ENCODE peak calls at places on chromosomes 4 and X, in six cellular contexts. One of them, this sample, is unnamed. For H3K36me3, the result is how much of the 10 kb centered on the place peaks cover.

GRCh38 chr4:99710681-99711345 is 53.2 kb upstream of the C4orf54 start:
- DNase-seq in A673: no peak
- DNase-seq in cardiac muscle cell: no peak
- DNase-seq in ascending aorta: no peak
- DNase-seq in heart right ventricle: no peak
- DNase-seq in adrenal gland: no peak
- DNase-seq in this sample: no peak

GRCh38 chr4:32735856-32736590 is 2015.9 kb downstream of the PCDH7 start:
- DNase-seq in heart right ventricle: no peak
- DNase-seq in cardiac muscle cell: no peak
- DNase-seq in ascending aorta: no peak
- DNase-seq in A673: no peak
- DNase-seq in adrenal gland: no peak
- DNase-seq in this sample: no peak

GRCh38 chr4:83083925-83084475 is 30.5 kb downstream of the PLAC8 start:
- DNase-seq in cardiac muscle cell: peak
- DNase-seq in A673: no peak
- DNase-seq in adrenal gland: no peak
- DNase-seq in ascending aorta: no peak
- DNase-seq in heart right ventricle: no peak
- DNase-seq in this sample: no peak

GRCh38 chr4:11367371-11367770 is 61.3 kb downstream of the HS3ST1 start:
- DNase-seq in ascending aorta: no peak
- DNase-seq in cardiac muscle cell: peak
- DNase-seq in heart right ventricle: peak
- DNase-seq in adrenal gland: peak
- DNase-seq in A673: no peak
- DNase-seq in this sample: peak

GRCh38 chr4:166657261-166657660 is 577.0 kb downstream of the SPOCK3 start:
- DNase-seq in A673: peak
- DNase-seq in heart right ventricle: no peak
- DNase-seq in ascending aorta: no peak
- DNase-seq in cardiac muscle cell: peak
- DNase-seq in adrenal gland: no peak
- DNase-seq in this sample: peak

GRCh38 chr4:152850377-152850776 is 70.6 kb downstream of the ARFIP1 start:
- DNase-seq in adrenal gland: peak
- DNase-seq in cardiac muscle cell: peak
- DNase-seq in A673: no peak
- DNase-seq in heart right ventricle: peak
- DNase-seq in ascending aorta: no peak
- DNase-seq in this sample: peak

GRCh38 chr4:119835511-119835910 is 206.9 kb upstream of the PDE5A start:
- DNase-seq in heart right ventricle: no peak
- DNase-seq in ascending aorta: no peak
- DNase-seq in cardiac muscle cell: no peak
- DNase-seq in A673: no peak
- DNase-seq in adrenal gland: no peak
- DNase-seq in this sample: no peak

GRCh38 chrX:39857780-39858179 is 240.0 kb downstream of the BCOR start:
- DNase-seq in A673: no peak
- DNase-seq in ascending aorta: no peak
- DNase-seq in cardiac muscle cell: no peak
- DNase-seq in heart right ventricle: no peak
- DNase-seq in adrenal gland: no peak
- DNase-seq in this sample: no peak

GRCh38 chrX:110941906-110942305 is 146.3 kb upstream of the CHRDL1 start:
- DNase-seq in A673: no peak
- DNase-seq in heart right ventricle: no peak
- DNase-seq in ascending aorta: no peak
- DNase-seq in cardiac muscle cell: no peak
- DNase-seq in adrenal gland: no peak
- DNase-seq in this sample: no peak

GRCh38 chr4:113394730-113395530 is 345.5 kb downstream of the ANK2 start:
- DNase-seq in A673: peak
- DNase-seq in adrenal gland: peak
- DNase-seq in cardiac muscle cell: peak
- DNase-seq in heart right ventricle: peak
- DNase-seq in ascending aorta: no peak
- DNase-seq in this sample: peak

GRCh38 chr4:151409470-151410313 is 716 bp downstream of the FHIP1A start:
- DNase-seq in cardiac muscle cell: peak
- DNase-seq in heart right ventricle: peak
- DNase-seq in ascending aorta: no peak
- DNase-seq in adrenal gland: peak
- DNase-seq in A673: no peak
- DNase-seq in this sample: no peak

GRCh38 chrX:110097920-110098319 is 95.0 kb downstream of the TMEM164 start:
- DNase-seq in heart right ventricle: no peak
- DNase-seq in adrenal gland: no peak
- DNase-seq in cardiac muscle cell: no peak
- DNase-seq in A673: no peak
- DNase-seq in ascending aorta: no peak
- DNase-seq in this sample: no peak

GRCh38 chr4:19224820-19225219 is 1026.9 kb upstream of the SLIT2 start:
- DNase-seq in adrenal gland: no peak
- DNase-seq in A673: peak
- DNase-seq in heart right ventricle: no peak
- DNase-seq in ascending aorta: no peak
- DNase-seq in cardiac muscle cell: peak
- DNase-seq in this sample: no peak

GRCh38 chr4:17173300-17173699 is 274.9 kb upstream of the LDB2 start:
- DNase-seq in ascending aorta: no peak
- DNase-seq in adrenal gland: no peak
- DNase-seq in A673: peak
- DNase-seq in cardiac muscle cell: no peak
- DNase-seq in heart right ventricle: no peak
- DNase-seq in this sample: no peak

GRCh38 chr4:86181585-86181984 is 178.3 kb downstream of the MAPK10 start:
- DNase-seq in cardiac muscle cell: peak
- DNase-seq in ascending aorta: no peak
- DNase-seq in A673: no peak
- DNase-seq in heart right ventricle: no peak
- DNase-seq in adrenal gland: no peak
- DNase-seq in this sample: peak

GRCh38 chr4:146029147-146029546 is 90.5 kb upstream of the ZNF827 start:
- DNase-seq in A673: no peak
- DNase-seq in ascending aorta: no peak
- DNase-seq in cardiac muscle cell: no peak
- DNase-seq in heart right ventricle: no peak
- DNase-seq in adrenal gland: no peak
- DNase-seq in this sample: no peak

GRCh38 chr4:169208090-169208455 is 62.7 kb downstream of the SH3RF1 start:
- DNase-seq in ascending aorta: no peak
- DNase-seq in heart right ventricle: no peak
- DNase-seq in adrenal gland: no peak
- DNase-seq in cardiac muscle cell: peak
- DNase-seq in A673: no peak
- DNase-seq in this sample: no peak

GRCh38 chrX:33161829-33162228 is 49.5 kb downstream of the DMD start:
- DNase-seq in A673: no peak
- DNase-seq in cardiac muscle cell: no peak
- DNase-seq in adrenal gland: no peak
- DNase-seq in ascending aorta: no peak
- DNase-seq in heart right ventricle: no peak
- DNase-seq in this sample: no peak

GRCh38 chr4:184899261-184900134 is 73.7 kb upstream of the ACSL1 start:
- DNase-seq in ascending aorta: no peak
- DNase-seq in heart right ventricle: no peak
- DNase-seq in cardiac muscle cell: peak
- DNase-seq in adrenal gland: no peak
- DNase-seq in A673: no peak
- DNase-seq in this sample: no peak

GRCh38 chr4:10098770-10099139 is 17.8 kb downstream of the WDR1 start:
- DNase-seq in A673: no peak
- DNase-seq in heart right ventricle: no peak
- DNase-seq in adrenal gland: peak
- DNase-seq in ascending aorta: no peak
- DNase-seq in cardiac muscle cell: peak
- DNase-seq in this sample: peak

GRCh38 chr4:152935661-152936445 is at the start of gene FHDC1:
- DNase-seq in heart right ventricle: no peak
- DNase-seq in A673: no peak
- DNase-seq in adrenal gland: no peak
- DNase-seq in ascending aorta: no peak
- DNase-seq in cardiac muscle cell: no peak
- DNase-seq in this sample: no peak

GRCh38 chr4:96093057-96093456 is 253.2 kb downstream of the PDHA2 start:
- DNase-seq in adrenal gland: no peak
- DNase-seq in heart right ventricle: no peak
- DNase-seq in A673: no peak
- DNase-seq in ascending aorta: no peak
- DNase-seq in cardiac muscle cell: no peak
- DNase-seq in this sample: no peak

GRCh38 chr4:154973636-154974035 is 192.6 kb downstream of the RBM46 start:
- DNase-seq in cardiac muscle cell: no peak
- DNase-seq in A673: no peak
- DNase-seq in heart right ventricle: no peak
- DNase-seq in ascending aorta: no peak
- DNase-seq in adrenal gland: no peak
- DNase-seq in this sample: no peak

GRCh38 chr4:185247151-185247550 is 37.8 kb downstream of the SNX25 start:
- DNase-seq in ascending aorta: no peak
- DNase-seq in cardiac muscle cell: no peak
- DNase-seq in adrenal gland: no peak
- DNase-seq in heart right ventricle: no peak
- DNase-seq in A673: no peak
- DNase-seq in this sample: no peak

GRCh38 chr4:177375971-177376370 is 66.3 kb downstream of the AGA start:
- DNase-seq in A673: no peak
- DNase-seq in cardiac muscle cell: no peak
- DNase-seq in adrenal gland: no peak
- DNase-seq in heart right ventricle: no peak
- DNase-seq in ascending aorta: no peak
- DNase-seq in this sample: no peak

GRCh38 chr4:26731342-26731741 is 129.3 kb upstream of the STIM2 start:
- DNase-seq in cardiac muscle cell: no peak
- DNase-seq in heart right ventricle: no peak
- DNase-seq in ascending aorta: no peak
- DNase-seq in adrenal gland: no peak
- DNase-seq in A673: no peak
- DNase-seq in this sample: no peak

GRCh38 chrX:153946910-153947769 is 2.7 kb upstream of the RENBP start:
- DNase-seq in ascending aorta: peak
- DNase-seq in A673: peak
- DNase-seq in heart right ventricle: peak
- DNase-seq in cardiac muscle cell: peak
- DNase-seq in adrenal gland: peak
- DNase-seq in this sample: peak

GRCh38 chrX:30283456-30284200 is 25.6 kb downstream of the NR0B1 start:
- DNase-seq in heart right ventricle: no peak
- DNase-seq in ascending aorta: no peak
- DNase-seq in adrenal gland: peak
- DNase-seq in A673: peak
- DNase-seq in cardiac muscle cell: peak
- DNase-seq in this sample: peak

GRCh38 chr4:157121396-157121795 is 45.4 kb downstream of the GLRB start:
- DNase-seq in ascending aorta: no peak
- DNase-seq in adrenal gland: no peak
- DNase-seq in A673: no peak
- DNase-seq in cardiac muscle cell: no peak
- DNase-seq in heart right ventricle: no peak
- DNase-seq in this sample: no peak

GRCh38 chr4:170391066-170391754 is 301.5 kb upstream of the AADAT start:
- DNase-seq in ascending aorta: no peak
- DNase-seq in adrenal gland: no peak
- DNase-seq in A673: no peak
- DNase-seq in heart right ventricle: no peak
- DNase-seq in cardiac muscle cell: no peak
- DNase-seq in this sample: peak

GRCh38 chr4:25160714-25161598 is 707 bp upstream of the SEPSECS start:
- DNase-seq in cardiac muscle cell: no peak
- DNase-seq in ascending aorta: no peak
- DNase-seq in adrenal gland: no peak
- DNase-seq in heart right ventricle: peak
- DNase-seq in A673: no peak
- DNase-seq in this sample: no peak

GRCh38 chr4:22778547-22779163 is 85.9 kb downstream of the GBA3 start:
- DNase-seq in heart right ventricle: no peak
- DNase-seq in A673: no peak
- DNase-seq in cardiac muscle cell: no peak
- DNase-seq in ascending aorta: no peak
- DNase-seq in adrenal gland: no peak
- DNase-seq in this sample: no peak

GRCh38 chr4:101022151-101023024 is 324.9 kb downstream of the PPP3CA start:
- DNase-seq in cardiac muscle cell: no peak
- DNase-seq in adrenal gland: no peak
- DNase-seq in heart right ventricle: no peak
- DNase-seq in ascending aorta: no peak
- DNase-seq in A673: no peak
- DNase-seq in this sample: no peak

GRCh38 chrX:86696951-86697350 is 548.7 kb downstream of the DACH2 start:
- DNase-seq in ascending aorta: no peak
- DNase-seq in adrenal gland: no peak
- DNase-seq in cardiac muscle cell: no peak
- DNase-seq in heart right ventricle: no peak
- DNase-seq in A673: no peak
- DNase-seq in this sample: no peak
- TF ChIP-seq CTCF in ascending aorta: no peak
- TF ChIP-seq CTCF in adrenal gland: no peak
- TF ChIP-seq CTCF in cardiac muscle cell: no peak
- TF ChIP-seq CTCF in heart right ventricle: no peak
- TF ChIP-seq CTCF in A673: no peak
- TF ChIP-seq CTCF in this sample: no peak

GRCh38 chrX:37350034-37350365 is 836 bp downstream of the PRRG1 start:
- DNase-seq in ascending aorta: no peak
- DNase-seq in A673: no peak
- DNase-seq in cardiac muscle cell: peak
- DNase-seq in adrenal gland: no peak
- DNase-seq in heart right ventricle: no peak
- DNase-seq in this sample: no peak
- H3K27ac ChIP-seq in ascending aorta: peak
- H3K27ac ChIP-seq in A673: peak
- H3K27ac ChIP-seq in cardiac muscle cell: peak
- H3K27ac ChIP-seq in adrenal gland: peak
- H3K27ac ChIP-seq in heart right ventricle: peak
- H3K27ac ChIP-seq in this sample: peak

DNA sequence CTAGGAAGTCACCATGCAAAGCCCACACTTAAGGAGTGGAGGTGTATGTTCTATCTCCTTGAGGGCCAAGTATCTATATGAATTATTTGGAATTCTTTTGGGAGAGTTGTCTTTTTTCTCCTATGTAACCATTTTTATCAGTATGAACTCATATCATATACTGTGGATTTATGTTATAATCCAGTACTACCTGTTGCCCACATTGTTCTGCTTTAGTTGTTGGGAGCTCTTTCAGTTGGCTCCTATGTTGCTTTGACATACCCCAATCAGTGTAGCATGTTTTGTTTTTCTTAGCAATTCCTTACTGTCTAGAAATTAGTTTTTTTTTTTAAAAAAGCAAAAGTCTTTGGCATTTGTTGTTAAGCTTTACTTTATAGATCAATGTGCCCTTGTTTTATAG is 13.0 kb downstream of the UCHL1 start:
- DNase-seq in heart right ventricle: no peak
- DNase-seq in adrenal gland: no peak
- DNase-seq in ascending aorta: no peak
- DNase-seq in A673: no peak
- DNase-seq in cardiac muscle cell: no peak
- DNase-seq in this sample: no peak
- H3K36me3 ChIP-seq in heart right ventricle: under half
- H3K36me3 ChIP-seq in adrenal gland: under half
- H3K36me3 ChIP-seq in ascending aorta: under half
- H3K36me3 ChIP-seq in A673: under half
- H3K36me3 ChIP-seq in cardiac muscle cell: under half
- H3K36me3 ChIP-seq in this sample: under half

GRCh38 chr4:21507439-21507838 is 441.1 kb downstream of the KCNIP4 start:
- DNase-seq in adrenal gland: no peak
- DNase-seq in heart right ventricle: no peak
- DNase-seq in ascending aorta: no peak
- DNase-seq in A673: peak
- DNase-seq in cardiac muscle cell: peak
- DNase-seq in this sample: peak
- TF ChIP-seq CTCF in adrenal gland: no peak
- TF ChIP-seq CTCF in heart right ventricle: no peak
- TF ChIP-seq CTCF in ascending aorta: no peak
- TF ChIP-seq CTCF in A673: peak
- TF ChIP-seq CTCF in cardiac muscle cell: peak
- TF ChIP-seq CTCF in this sample: peak

This sample was measured in brain microvascular endothelial cell.